ENCODE peak calls at places on chromosomes 2 and 18, in seven cellular contexts. One of them, this sample, is unnamed.

GRCh38 chr2:66439291-66440010 is 4.5 kb downstream of the MEIS1 start:
- DNase-seq in Kasumi-1: no peak
- DNase-seq in neural crest cell: no peak
- DNase-seq in fibroblast of the conjunctiva: no peak
- DNase-seq in NCI-H1436: no peak
- DNase-seq in adrenal gland: no peak
- DNase-seq in activated T-cell treated with anti-CD3 and anti-CD28 coated beads for 1 hour: no peak
- DNase-seq in this sample: no peak

GRCh38 chr2:8174641-8175257 is 507.1 kb upstream of the ID2 start:
- DNase-seq in fibroblast of the conjunctiva: no peak
- DNase-seq in activated T-cell treated with anti-CD3 and anti-CD28 coated beads for 1 hour: no peak
- DNase-seq in Kasumi-1: no peak
- DNase-seq in adrenal gland: no peak
- DNase-seq in neural crest cell: no peak
- DNase-seq in NCI-H1436: no peak
- DNase-seq in this sample: no peak

GRCh38 chr2:18299423-18300212 is 260.8 kb downstream of the RDH14 start:
- DNase-seq in adrenal gland: peak
- DNase-seq in NCI-H1436: no peak
- DNase-seq in fibroblast of the conjunctiva: peak
- DNase-seq in neural crest cell: no peak
- DNase-seq in Kasumi-1: no peak
- DNase-seq in activated T-cell treated with anti-CD3 and anti-CD28 coated beads for 1 hour: no peak
- DNase-seq in this sample: no peak

GRCh38 chr2:233005096-233005495 is 8.0 kb downstream of the NGEF start:
- DNase-seq in adrenal gland: no peak
- DNase-seq in Kasumi-1: no peak
- DNase-seq in activated T-cell treated with anti-CD3 and anti-CD28 coated beads for 1 hour: no peak
- DNase-seq in NCI-H1436: no peak
- DNase-seq in fibroblast of the conjunctiva: no peak
- DNase-seq in neural crest cell: no peak
- DNase-seq in this sample: no peak

GRCh38 chr2:105143467-105144127 is 97.9 kb upstream of the GPR45 start:
- DNase-seq in fibroblast of the conjunctiva: no peak
- DNase-seq in Kasumi-1: no peak
- DNase-seq in adrenal gland: no peak
- DNase-seq in neural crest cell: peak
- DNase-seq in NCI-H1436: peak
- DNase-seq in activated T-cell treated with anti-CD3 and anti-CD28 coated beads for 1 hour: no peak
- DNase-seq in this sample: peak

GRCh38 chr2:127611076-127611925 is 34.7 kb upstream of the GPR17 start:
- DNase-seq in Kasumi-1: no peak
- DNase-seq in neural crest cell: no peak
- DNase-seq in NCI-H1436: no peak
- DNase-seq in adrenal gland: no peak
- DNase-seq in fibroblast of the conjunctiva: no peak
- DNase-seq in activated T-cell treated with anti-CD3 and anti-CD28 coated beads for 1 hour: no peak
- DNase-seq in this sample: no peak

GRCh38 chr2:172461591-172462392 is 34.4 kb downstream of the ITGA6 start:
- DNase-seq in Kasumi-1: peak
- DNase-seq in fibroblast of the conjunctiva: no peak
- DNase-seq in NCI-H1436: peak
- DNase-seq in neural crest cell: peak
- DNase-seq in activated T-cell treated with anti-CD3 and anti-CD28 coated beads for 1 hour: peak
- DNase-seq in adrenal gland: peak
- DNase-seq in this sample: peak

GRCh38 chr2:22854588-22854987 is 530.4 kb upstream of the KLHL29 start:
- DNase-seq in Kasumi-1: no peak
- DNase-seq in fibroblast of the conjunctiva: no peak
- DNase-seq in NCI-H1436: no peak
- DNase-seq in neural crest cell: no peak
- DNase-seq in adrenal gland: no peak
- DNase-seq in activated T-cell treated with anti-CD3 and anti-CD28 coated beads for 1 hour: no peak
- DNase-seq in this sample: no peak

GRCh38 chr18:54127759-54128378 is 96.6 kb downstream of the MBD2 start:
- DNase-seq in fibroblast of the conjunctiva: peak
- DNase-seq in NCI-H1436: peak
- DNase-seq in neural crest cell: peak
- DNase-seq in Kasumi-1: peak
- DNase-seq in adrenal gland: peak
- DNase-seq in activated T-cell treated with anti-CD3 and anti-CD28 coated beads for 1 hour: no peak
- DNase-seq in this sample: no peak

GRCh38 chr2:230783101-230783500 is 70.5 kb downstream of the CAB39 start:
- DNase-seq in Kasumi-1: no peak
- DNase-seq in fibroblast of the conjunctiva: no peak
- DNase-seq in neural crest cell: no peak
- DNase-seq in adrenal gland: no peak
- DNase-seq in NCI-H1436: no peak
- DNase-seq in activated T-cell treated with anti-CD3 and anti-CD28 coated beads for 1 hour: no peak
- DNase-seq in this sample: no peak

GRCh38 chr2:186339716-186340115 is 146.3 kb upstream of the ZC3H15 start:
- DNase-seq in adrenal gland: no peak
- DNase-seq in activated T-cell treated with anti-CD3 and anti-CD28 coated beads for 1 hour: no peak
- DNase-seq in Kasumi-1: no peak
- DNase-seq in fibroblast of the conjunctiva: no peak
- DNase-seq in NCI-H1436: no peak
- DNase-seq in neural crest cell: no peak
- DNase-seq in this sample: no peak

GRCh38 chr2:45930396-45930792 is 278.9 kb downstream of the PRKCE start:
- DNase-seq in NCI-H1436: no peak
- DNase-seq in Kasumi-1: no peak
- DNase-seq in neural crest cell: no peak
- DNase-seq in activated T-cell treated with anti-CD3 and anti-CD28 coated beads for 1 hour: no peak
- DNase-seq in adrenal gland: no peak
- DNase-seq in fibroblast of the conjunctiva: no peak
- DNase-seq in this sample: no peak

GRCh38 chr2:239302083-239302807 is 98.6 kb downstream of the HDAC4 start:
- DNase-seq in adrenal gland: peak
- DNase-seq in activated T-cell treated with anti-CD3 and anti-CD28 coated beads for 1 hour: no peak
- DNase-seq in neural crest cell: no peak
- DNase-seq in Kasumi-1: no peak
- DNase-seq in fibroblast of the conjunctiva: no peak
- DNase-seq in NCI-H1436: no peak
- DNase-seq in this sample: no peak

GRCh38 chr2:182715121-182715895 is 749 bp upstream of the DNAJC10 start:
- DNase-seq in activated T-cell treated with anti-CD3 and anti-CD28 coated beads for 1 hour: no peak
- DNase-seq in fibroblast of the conjunctiva: peak
- DNase-seq in NCI-H1436: no peak
- DNase-seq in adrenal gland: no peak
- DNase-seq in Kasumi-1: peak
- DNase-seq in neural crest cell: no peak
- DNase-seq in this sample: no peak

GRCh38 chr2:32289165-32290054 is 11.7 kb downstream of the YIPF4 start:
- DNase-seq in NCI-H1436: no peak
- DNase-seq in adrenal gland: no peak
- DNase-seq in activated T-cell treated with anti-CD3 and anti-CD28 coated beads for 1 hour: no peak
- DNase-seq in neural crest cell: no peak
- DNase-seq in Kasumi-1: peak
- DNase-seq in fibroblast of the conjunctiva: peak
- DNase-seq in this sample: no peak

This sample was measured in T-helper 2 cell treated with Interferon-gamma antibody and Interleukin-4, amounts not matched to agents 5 μg/mL and 100 μg/mL, for 36 hours.